ENCODE peak calls at places on chromosomes 11 and 22, in ten cellular contexts. One of them, this sample, is unnamed.

GRCh38 chr11:57260937-57261783 is 24.1 kb upstream of the APLNR start:
- DNase-seq in PC-3: no peak
- DNase-seq in neuronal stem cell: no peak
- DNase-seq in PC-9: peak
- DNase-seq in astrocyte: no peak
- DNase-seq in fibroblast of lung: no peak
- DNase-seq in GM23248: no peak
- DNase-seq in MM.1S: no peak
- DNase-seq in IMR-90: no peak
- DNase-seq in SK-N-SH: no peak
- DNase-seq in this sample: no peak

GRCh38 chr11:114310095-114310494 is 13.9 kb downstream of the NNMT start:
- DNase-seq in fibroblast of lung: no peak
- DNase-seq in IMR-90: no peak
- DNase-seq in astrocyte: no peak
- DNase-seq in GM23248: peak
- DNase-seq in neuronal stem cell: no peak
- DNase-seq in PC-9: no peak
- DNase-seq in SK-N-SH: no peak
- DNase-seq in MM.1S: no peak
- DNase-seq in PC-3: no peak
- DNase-seq in this sample: no peak

GRCh38 chr11:26344647-26345046 is 12.7 kb downstream of the ANO3 start:
- DNase-seq in IMR-90: no peak
- DNase-seq in PC-9: no peak
- DNase-seq in SK-N-SH: no peak
- DNase-seq in GM23248: peak
- DNase-seq in PC-3: no peak
- DNase-seq in neuronal stem cell: no peak
- DNase-seq in MM.1S: no peak
- DNase-seq in fibroblast of lung: peak
- DNase-seq in astrocyte: peak
- DNase-seq in this sample: no peak

GRCh38 chr22:32571764-32572163 is 97.2 kb downstream of the FBXO7 start:
- DNase-seq in GM23248: no peak
- DNase-seq in neuronal stem cell: no peak
- DNase-seq in PC-3: no peak
- DNase-seq in IMR-90: no peak
- DNase-seq in SK-N-SH: no peak
- DNase-seq in fibroblast of lung: no peak
- DNase-seq in MM.1S: peak
- DNase-seq in PC-9: no peak
- DNase-seq in astrocyte: no peak
- DNase-seq in this sample: no peak

GRCh38 chr11:113339909-113340569 is 25.7 kb downstream of the TTC12 start:
- DNase-seq in PC-9: no peak
- DNase-seq in MM.1S: no peak
- DNase-seq in GM23248: no peak
- DNase-seq in fibroblast of lung: no peak
- DNase-seq in IMR-90: peak
- DNase-seq in SK-N-SH: no peak
- DNase-seq in astrocyte: no peak
- DNase-seq in PC-3: no peak
- DNase-seq in neuronal stem cell: no peak
- DNase-seq in this sample: no peak

GRCh38 chr11:57432714-57433163 is 5.8 kb upstream of the SLC43A3 start:
- DNase-seq in neuronal stem cell: no peak
- DNase-seq in PC-3: peak
- DNase-seq in SK-N-SH: no peak
- DNase-seq in GM23248: peak
- DNase-seq in MM.1S: no peak
- DNase-seq in PC-9: peak
- DNase-seq in astrocyte: peak
- DNase-seq in fibroblast of lung: peak
- DNase-seq in IMR-90: peak
- DNase-seq in this sample: peak

GRCh38 chr22:38218661-38219331 is 17.0 kb downstream of the MAFF start:
- DNase-seq in neuronal stem cell: no peak
- DNase-seq in IMR-90: peak
- DNase-seq in SK-N-SH: no peak
- DNase-seq in fibroblast of lung: peak
- DNase-seq in MM.1S: peak
- DNase-seq in PC-9: peak
- DNase-seq in PC-3: peak
- DNase-seq in GM23248: peak
- DNase-seq in astrocyte: peak
- DNase-seq in this sample: peak

GRCh38 chr11:133136376-133136775 is 395.9 kb downstream of the OPCML start:
- DNase-seq in neuronal stem cell: no peak
- DNase-seq in astrocyte: no peak
- DNase-seq in fibroblast of lung: no peak
- DNase-seq in PC-3: no peak
- DNase-seq in GM23248: no peak
- DNase-seq in PC-9: no peak
- DNase-seq in MM.1S: no peak
- DNase-seq in IMR-90: no peak
- DNase-seq in SK-N-SH: no peak
- DNase-seq in this sample: no peak

GRCh38 chr11:13269775-13270174 is 7.8 kb upstream of the BMAL1 start:
- DNase-seq in neuronal stem cell: no peak
- DNase-seq in SK-N-SH: no peak
- DNase-seq in GM23248: peak
- DNase-seq in IMR-90: peak
- DNase-seq in astrocyte: peak
- DNase-seq in fibroblast of lung: no peak
- DNase-seq in MM.1S: no peak
- DNase-seq in PC-9: no peak
- DNase-seq in PC-3: peak
- DNase-seq in this sample: peak

GRCh38 chr11:104000798-104001197 is 35.6 kb upstream of the DDI1 start:
- DNase-seq in PC-3: no peak
- DNase-seq in GM23248: peak
- DNase-seq in MM.1S: no peak
- DNase-seq in fibroblast of lung: peak
- DNase-seq in astrocyte: peak
- DNase-seq in neuronal stem cell: no peak
- DNase-seq in IMR-90: peak
- DNase-seq in PC-9: no peak
- DNase-seq in SK-N-SH: no peak
- DNase-seq in this sample: no peak

GRCh38 chr11:45616802-45617549 is 48.4 kb downstream of the CHST1 start:
- DNase-seq in PC-3: no peak
- DNase-seq in IMR-90: no peak
- DNase-seq in MM.1S: no peak
- DNase-seq in SK-N-SH: no peak
- DNase-seq in PC-9: no peak
- DNase-seq in GM23248: no peak
- DNase-seq in neuronal stem cell: no peak
- DNase-seq in astrocyte: no peak
- DNase-seq in fibroblast of lung: no peak
- DNase-seq in this sample: no peak

GRCh38 chr11:42077794-42078193 is 618.3 kb upstream of the LRRC4C start:
- DNase-seq in GM23248: no peak
- DNase-seq in astrocyte: no peak
- DNase-seq in fibroblast of lung: no peak
- DNase-seq in PC-9: no peak
- DNase-seq in PC-3: no peak
- DNase-seq in IMR-90: no peak
- DNase-seq in SK-N-SH: no peak
- DNase-seq in neuronal stem cell: no peak
- DNase-seq in MM.1S: no peak
- DNase-seq in this sample: no peak
- H2AFZ ChIP-seq in GM23248: no peak
- H2AFZ ChIP-seq in astrocyte: no peak
- H2AFZ ChIP-seq in fibroblast of lung: no peak
- H2AFZ ChIP-seq in PC-9: no peak
- H2AFZ ChIP-seq in PC-3: no peak
- H2AFZ ChIP-seq in IMR-90: no peak
- H2AFZ ChIP-seq in SK-N-SH: no peak
- H2AFZ ChIP-seq in neuronal stem cell: no peak
- H2AFZ ChIP-seq in MM.1S: no peak
- H2AFZ ChIP-seq in this sample: no peak

DNA sequence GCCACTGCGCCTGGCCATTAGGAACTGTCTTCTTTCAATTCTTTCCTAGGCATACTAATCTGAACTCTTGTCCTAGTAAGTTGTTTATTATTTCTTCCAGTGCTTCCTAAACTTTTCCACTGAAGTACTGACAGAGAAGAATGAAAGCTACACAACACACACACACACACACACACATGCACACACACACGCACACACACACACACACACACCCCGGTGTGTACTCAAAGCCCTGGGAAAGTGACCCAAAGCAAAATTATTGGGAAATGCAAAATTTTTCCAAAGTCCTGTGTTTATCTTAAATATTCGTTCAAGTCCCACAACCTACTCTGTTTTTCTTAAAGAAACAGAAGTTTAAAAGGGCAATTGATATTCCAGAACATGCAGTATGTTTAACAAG is 19.4 kb upstream of the SIK2 start:
- DNase-seq in SK-N-SH: no peak
- DNase-seq in fibroblast of lung: peak
- DNase-seq in astrocyte: no peak
- DNase-seq in PC-3: no peak
- DNase-seq in GM23248: no peak
- DNase-seq in PC-9: no peak
- DNase-seq in MM.1S: no peak
- DNase-seq in IMR-90: peak
- DNase-seq in neuronal stem cell: no peak
- DNase-seq in this sample: no peak
- H2AFZ ChIP-seq in SK-N-SH: no peak
- H2AFZ ChIP-seq in fibroblast of lung: no peak
- H2AFZ ChIP-seq in astrocyte: no peak
- H2AFZ ChIP-seq in PC-3: no peak
- H2AFZ ChIP-seq in GM23248: no peak
- H2AFZ ChIP-seq in PC-9: no peak
- H2AFZ ChIP-seq in MM.1S: no peak
- H2AFZ ChIP-seq in IMR-90: no peak
- H2AFZ ChIP-seq in neuronal stem cell: no peak
- H2AFZ ChIP-seq in this sample: no peak

GRCh38 chr11:27700351-27701261 is at the start of gene BDNF:
- DNase-seq in MM.1S: peak
- DNase-seq in astrocyte: no peak
- DNase-seq in PC-3: peak
- DNase-seq in SK-N-SH: peak
- DNase-seq in PC-9: no peak
- DNase-seq in fibroblast of lung: peak
- DNase-seq in IMR-90: peak
- DNase-seq in neuronal stem cell: peak
- DNase-seq in GM23248: peak
- DNase-seq in this sample: no peak

GRCh38 chr11:27699242-27699925 is 871 bp downstream of the BDNF start:
- DNase-seq in SK-N-SH: peak
- DNase-seq in astrocyte: peak
- DNase-seq in PC-9: no peak
- DNase-seq in GM23248: peak
- DNase-seq in neuronal stem cell: no peak
- DNase-seq in fibroblast of lung: peak
- DNase-seq in MM.1S: no peak
- DNase-seq in PC-3: peak
- DNase-seq in IMR-90: peak
- DNase-seq in this sample: no peak

GRCh38 chr11:27699926-27700350 is 317 bp downstream of the BDNF start:
- DNase-seq in GM23248: peak
- DNase-seq in SK-N-SH: no peak
- DNase-seq in neuronal stem cell: no peak
- DNase-seq in fibroblast of lung: no peak
- DNase-seq in PC-3: no peak
- DNase-seq in PC-9: no peak
- DNase-seq in MM.1S: no peak
- DNase-seq in astrocyte: no peak
- DNase-seq in IMR-90: no peak
- DNase-seq in this sample: no peak

GRCh38 chr11:27697679-27698275 is 2.5 kb downstream of the BDNF start:
- DNase-seq in SK-N-SH: no peak
- DNase-seq in MM.1S: no peak
- DNase-seq in astrocyte: peak
- DNase-seq in PC-3: no peak
- DNase-seq in neuronal stem cell: no peak
- DNase-seq in GM23248: peak
- DNase-seq in IMR-90: no peak
- DNase-seq in fibroblast of lung: no peak
- DNase-seq in PC-9: no peak
- DNase-seq in this sample: no peak

GRCh38 chr11:27698872-27699241 is 1.4 kb downstream of the BDNF start:
- DNase-seq in PC-3: peak
- DNase-seq in GM23248: peak
- DNase-seq in fibroblast of lung: peak
- DNase-seq in PC-9: peak
- DNase-seq in IMR-90: peak
- DNase-seq in astrocyte: peak
- DNase-seq in neuronal stem cell: peak
- DNase-seq in MM.1S: peak
- DNase-seq in SK-N-SH: peak
- DNase-seq in this sample: peak
- H2AFZ ChIP-seq in PC-3: peak
- H2AFZ ChIP-seq in GM23248: peak
- H2AFZ ChIP-seq in fibroblast of lung: peak
- H2AFZ ChIP-seq in PC-9: peak
- H2AFZ ChIP-seq in IMR-90: peak
- H2AFZ ChIP-seq in astrocyte: peak
- H2AFZ ChIP-seq in neuronal stem cell: peak
- H2AFZ ChIP-seq in MM.1S: peak
- H2AFZ ChIP-seq in SK-N-SH: peak
- H2AFZ ChIP-seq in this sample: peak

GRCh38 chr11:68463714-68464113 is 3.2 kb downstream of the PPP6R3 start:
- DNase-seq in MM.1S: no peak
- DNase-seq in PC-9: no peak
- DNase-seq in astrocyte: no peak
- DNase-seq in GM23248: no peak
- DNase-seq in fibroblast of lung: no peak
- DNase-seq in IMR-90: no peak
- DNase-seq in SK-N-SH: no peak
- DNase-seq in PC-3: no peak
- DNase-seq in neuronal stem cell: no peak
- DNase-seq in this sample: no peak

GRCh38 chr11:68457898-68458249 is 2.7 kb upstream of the PPP6R3 start:
- DNase-seq in fibroblast of lung: no peak
- DNase-seq in MM.1S: no peak
- DNase-seq in GM23248: no peak
- DNase-seq in astrocyte: no peak
- DNase-seq in PC-3: no peak
- DNase-seq in SK-N-SH: no peak
- DNase-seq in PC-9: no peak
- DNase-seq in neuronal stem cell: no peak
- DNase-seq in IMR-90: no peak
- DNase-seq in this sample: no peak

GRCh38 chr11:68460741-68461283 is at the start of gene PPP6R3:
- DNase-seq in astrocyte: no peak
- DNase-seq in PC-3: no peak
- DNase-seq in fibroblast of lung: no peak
- DNase-seq in SK-N-SH: no peak
- DNase-seq in neuronal stem cell: no peak
- DNase-seq in PC-9: no peak
- DNase-seq in GM23248: peak
- DNase-seq in MM.1S: peak
- DNase-seq in IMR-90: no peak
- DNase-seq in this sample: no peak

GRCh38 chr11:68459886-68460740 is 439 bp upstream of the PPP6R3 start:
- DNase-seq in IMR-90: peak
- DNase-seq in astrocyte: peak
- DNase-seq in fibroblast of lung: peak
- DNase-seq in SK-N-SH: peak
- DNase-seq in GM23248: peak
- DNase-seq in PC-3: peak
- DNase-seq in PC-9: peak
- DNase-seq in neuronal stem cell: peak
- DNase-seq in MM.1S: peak
- DNase-seq in this sample: peak

GRCh38 chr11:68461284-68461861 is 821 bp downstream of the PPP6R3 start:
- DNase-seq in IMR-90: peak
- DNase-seq in PC-3: peak
- DNase-seq in astrocyte: peak
- DNase-seq in GM23248: peak
- DNase-seq in SK-N-SH: peak
- DNase-seq in fibroblast of lung: peak
- DNase-seq in MM.1S: peak
- DNase-seq in neuronal stem cell: no peak
- DNase-seq in PC-9: peak
- DNase-seq in this sample: peak
- H2AFZ ChIP-seq in IMR-90: peak
- H2AFZ ChIP-seq in PC-3: no peak
- H2AFZ ChIP-seq in astrocyte: no peak
- H2AFZ ChIP-seq in GM23248: no peak
- H2AFZ ChIP-seq in SK-N-SH: no peak
- H2AFZ ChIP-seq in fibroblast of lung: no peak
- H2AFZ ChIP-seq in MM.1S: no peak
- H2AFZ ChIP-seq in neuronal stem cell: peak
- H2AFZ ChIP-seq in PC-9: no peak
- H2AFZ ChIP-seq in this sample: peak

This sample was measured in mammary epithelial cell.